ENCODE peak calls at places on chromosome 7, in eight cellular contexts. S is GM12865; K is Caki2; J is BJ; T is activated gamma-delta T cell; Q is NB4; X is stimulated activated CD4-positive, alpha-beta T cell treated with anti-CD3 and anti-CD28 coated beads, Interleukin-1b, Interleukin-23, amount 100 ng/mL, for 48 hours; B is transverse colon. A is an unnamed sample.

GRCh38 chr7:18162653-18163052 is 135.0 kb upstream of the PRPS1L1 start:
- DNase-seq in S (no peak), K (no peak), J (no peak), T (no peak), Q (no peak), X (no peak), B (no peak), A (no peak)

GRCh38 chr7:1767524-1767923 is 97.4 kb downstream of the ELFN1 start:
- DNase-seq in S (no peak), K (no peak), J (no peak), T (no peak), Q (peak), X (no peak), B (no peak), A (no peak)

GRCh38 chr7:123615344-123615743 is 13.7 kb downstream of the ASB15 start:
- DNase-seq in S (no peak), K (no peak), J (peak), T (no peak), Q (no peak), X (no peak), B (no peak), A (peak)

GRCh38 chr7:138565071-138565450 is 105.0 kb downstream of the TRIM24 start:
- DNase-seq in S (no peak), K (no peak), J (no peak), T (no peak), Q (peak), X (no peak), B (no peak), A (no peak)

GRCh38 chr7:6436385-6436685 is 11.4 kb downstream of the DAGLB start:
- DNase-seq in S (no peak), K (no peak), J (no peak), T (no peak), Q (peak), X (peak), B (no peak), A (no peak)

GRCh38 chr7:36287371-36288241 is 102.1 kb upstream of the ANLN start:
- DNase-seq in S (peak), K (no peak), J (no peak), T (peak), Q (peak), X (peak), B (no peak), A (no peak)

GRCh38 chr7:140571537-140572122 is 69.0 kb downstream of the DENND2A start:
- DNase-seq in S (no peak), K (no peak), J (no peak), T (no peak), Q (no peak), X (no peak), B (no peak), A (no peak)

GRCh38 chr7:80302636-80303035 is 168.0 kb downstream of the GNAI1 start:
- DNase-seq in S (no peak), K (no peak), J (no peak), T (no peak), Q (no peak), X (no peak), B (no peak), A (no peak)

GRCh38 chr7:151592868-151593486 is 73.3 kb upstream of the RHEB start:
- DNase-seq in S (no peak), K (peak), J (peak), T (no peak), Q (no peak), X (no peak), B (no peak), A (peak)

GRCh38 chr7:55534916-55535636 is 37.2 kb downstream of the VOPP1 start:
- DNase-seq in S (peak), K (no peak), J (no peak), T (no peak), Q (peak), X (no peak), B (no peak), A (no peak)

GRCh38 chr7:50353894-50354595 is 49.5 kb downstream of the IKZF1 start:
- DNase-seq in S (no peak), K (no peak), J (no peak), T (no peak), Q (no peak), X (no peak), B (no peak), A (no peak)

GRCh38 chr7:88226886-88227516 is 7.2 kb upstream of the SRI start:
- DNase-seq in S (no peak), K (peak), J (no peak), T (no peak), Q (no peak), X (no peak), B (peak), A (peak)

GRCh38 chr7:144401490-144401889 is 2.0 kb downstream of the NOBOX start:
- DNase-seq in S (no peak), K (no peak), J (no peak), T (no peak), Q (no peak), X (no peak), B (no peak), A (no peak)

GRCh38 chr7:94580601-94581000 is 71.0 kb downstream of the CASD1 start:
- DNase-seq in S (no peak), K (peak), J (peak), T (no peak), Q (no peak), X (no peak), B (no peak), A (peak)

GRCh38 chr7:90401989-90402388 is 1.3 kb upstream of the CLDN12 start:
- DNase-seq in S (no peak), K (no peak), J (no peak), T (no peak), Q (no peak), X (no peak), B (peak), A (no peak)

GRCh38 chr7:156612930-156613329 is 27.6 kb upstream of the RNF32 start:
- DNase-seq in S (peak), K (no peak), J (no peak), T (no peak), Q (peak), X (peak), B (no peak), A (no peak)

GRCh38 chr7:45368129-45368807 is 205.9 kb upstream of the ADCY1 start:
- DNase-seq in S (no peak), K (no peak), J (no peak), T (no peak), Q (no peak), X (no peak), B (no peak), A (no peak)

GRCh38 chr7:130144632-130145171 is 60.5 kb downstream of the TMEM209 start:
- DNase-seq in S (no peak), K (peak), J (peak), T (no peak), Q (no peak), X (no peak), B (no peak), A (peak)

GRCh38 chr7:127392182-127392565 is 334 bp downstream of the ZNF800 start:
- DNase-seq in S (peak), K (no peak), J (no peak), T (peak), Q (peak), X (peak), B (peak), A (peak)

GRCh38 chr7:30549933-30550493 is 44.7 kb upstream of the GARS1 start:
- DNase-seq in S (no peak), K (no peak), J (no peak), T (no peak), Q (peak), X (no peak), B (no peak), A (no peak)

GRCh38 chr7:32153006-32153405 is 82.8 kb upstream of the PDE1C start:
- DNase-seq in S (no peak), K (no peak), J (no peak), T (no peak), Q (no peak), X (no peak), B (no peak), A (no peak)

GRCh38 chr7:90728568-90728967 is 132.4 kb downstream of the CDK14 start:
- DNase-seq in S (peak), K (no peak), J (no peak), T (no peak), Q (no peak), X (no peak), B (no peak), A (no peak)

A was measured in astrocyte of the spinal cord.